ENCODE peak calls at places on chromosomes 11 and 22, in eight cellular contexts. X, U, Y, F, R, J, P and O are unnamed samples.

GRCh38 chr22:43376765-43377485 is 33.8 kb upstream of the SCUBE1 start:
- DNase-seq in Y (no peak), J (no peak), U (no peak), R (no peak), F (peak; percentile 41), X (no peak), P (no peak), O (no peak)

GRCh38 chr22:37681001-37681424 is 5.1 kb upstream of the NOL12 start:
- DNase-seq in U (no peak), J (no peak), Y (no peak), P (peak; percentile 40), X (no peak), F (no peak), R (peak; percentile 47), O (no peak)

GRCh38 chr22:27241430-27242110 is 560.0 kb downstream of the MN1 start:
- DNase-seq in R (peak; percentile 64), Y (peak; percentile 38), J (no peak), U (no peak), X (no peak), F (no peak), P (peak; percentile 51), O (peak; percentile 79)

GRCh38 chr11:16278986-16279385 is 77.4 kb downstream of the SOX6 start:
- DNase-seq in R (no peak), P (no peak), J (no peak), F (no peak), U (no peak), X (no peak), Y (no peak), O (no peak)

GRCh38 chr11:18310800-18311340 is 11.1 kb downstream of the HPS5 start:
- DNase-seq in Y (no peak), P (peak; percentile 76), X (no peak), R (no peak), U (no peak), F (no peak), J (no peak), O (no peak)

GRCh38 chr11:114073506-114074381 is 14.2 kb downstream of the ZBTB16 start:
- DNase-seq in Y (no peak), P (no peak), U (no peak), J (no peak), F (no peak), X (no peak), R (no peak), O (peak; percentile 28)

GRCh38 chr11:8809185-8809584 is 101.8 kb upstream of the AKIP1 start:
- DNase-seq in Y (no peak), F (no peak), J (no peak), P (peak; percentile 37), U (no peak), R (peak; percentile 41), X (no peak), O (no peak)

GRCh38 chr11:96052921-96053631 is 129.2 kb upstream of the MTMR2 start:
- DNase-seq in P (peak; percentile 60), Y (no peak), F (no peak), J (no peak), X (no peak), U (no peak), R (peak; percentile 48), O (no peak)